ENCODE peak calls at places on chromosomes 4 and X, in six cellular contexts. L, E, H, Z, Q and R are unnamed samples.

GRCh38 chrX:52217494-52218160 is 32.9 kb downstream of the MAGED4 start:
- DNase-seq in Z (no peak), H (no peak), E (peak), Q (no peak), L (no peak), R (no peak)

GRCh38 chr4:73419106-73420038 is 15.3 kb downstream of the ALB start:
- DNase-seq in E (no peak), Z (no peak), Q (no peak), L (no peak), H (no peak), R (no peak)

GRCh38 chrX:152619897-152620296 is 17.8 kb upstream of the GABRQ start:
- DNase-seq in Q (no peak), E (no peak), Z (peak), L (no peak), H (no peak), R (no peak)

GRCh38 chrX:140836874-140837273 is 127.3 kb downstream of the LINC00632 start:
- DNase-seq in E (no peak), L (no peak), Q (no peak), H (no peak), Z (no peak), R (no peak)

GRCh38 chr4:124953059-124953850 is 240.7 kb upstream of the ANKRD50 start:
- DNase-seq in Q (no peak), H (peak), Z (peak), E (no peak), L (peak), R (no peak)

GRCh38 chr4:183098080-183098722 is 856 bp upstream of the WWC2 start:
- DNase-seq in H (no peak), E (peak), Q (no peak), Z (peak), L (peak), R (no peak)

GRCh38 chr4:87353592-87353991 is 30.9 kb upstream of the HSD17B13 start:
- DNase-seq in Z (peak), H (peak), L (peak), E (peak), Q (peak), R (no peak)

GRCh38 chrX:85365370-85365995 is 14.0 kb downstream of the POF1B start:
- DNase-seq in H (no peak), Z (no peak), Q (no peak), L (no peak), E (peak), R (no peak)

GRCh38 chr4:74283614-74284013 is 24.7 kb upstream of the EPGN start:
- DNase-seq in E (no peak), L (peak), Q (peak), H (peak), Z (peak), R (peak)

GRCh38 chrX:136147320-136147901 is at the start of gene FHL1:
- DNase-seq in H (no peak), L (peak), E (peak), Q (no peak), Z (peak), R (no peak)

GRCh38 chrX:129808829-129809745 is 29.3 kb downstream of the SASH3 start:
- DNase-seq in E (no peak), Q (no peak), Z (peak), H (no peak), L (no peak), R (no peak)

GRCh38 chr4:110869862-110870577 is 247.1 kb upstream of the PITX2 start:
- DNase-seq in Z (no peak), E (no peak), L (no peak), H (no peak), Q (peak), R (no peak)

GRCh38 chrX:120419465-120419864 is 49.6 kb downstream of the LAMP2 start:
- DNase-seq in E (no peak), H (no peak), L (no peak), Q (no peak), Z (no peak), R (no peak)

GRCh38 chr4:139961344-139961948 is 192.5 kb downstream of the MAML3 start:
- DNase-seq in L (no peak), Z (no peak), Q (no peak), E (no peak), H (no peak), R (no peak)

GRCh38 chr4:165631208-165631894 is 241.7 kb upstream of the TLL1 start:
- DNase-seq in L (no peak), Z (peak), E (no peak), H (peak), Q (no peak), R (peak)

GRCh38 chr4:15035152-15035551 is 32.9 kb downstream of the CPEB2 start:
- DNase-seq in E (no peak), Q (no peak), Z (peak), H (peak), L (no peak), R (no peak)

GRCh38 chrX:110847334-110847733 is 51.7 kb upstream of the CHRDL1 start:
- DNase-seq in E (peak), L (peak), Z (peak), Q (peak), H (peak), R (peak)

GRCh38 chrX:123927845-123928244 is 33.7 kb upstream of the STAG2 start:
- DNase-seq in Q (no peak), Z (no peak), E (no peak), L (no peak), H (no peak), R (no peak)

GRCh38 chr4:182928061-182928460 is 10.9 kb upstream of the DCTD start:
- DNase-seq in E (peak), L (no peak), Z (no peak), H (no peak), Q (no peak), R (no peak)

GRCh38 chr4:26055855-26056254 is 141.8 kb downstream of the SMIM20 start:
- DNase-seq in L (peak), Z (no peak), E (no peak), Q (no peak), H (no peak), R (no peak)

GRCh38 chrX:53251307-53251706 is 26.3 kb upstream of the KDM5C start:
- DNase-seq in E (peak), L (no peak), H (no peak), Q (no peak), Z (peak), R (no peak)

GRCh38 chrX:8748855-8749254 is 16.9 kb upstream of the ANOS1 start:
- DNase-seq in L (peak), Q (no peak), E (peak), H (peak), Z (peak), R (no peak)

GRCh38 chr4:3254302-3255131 is 5.6 kb downstream of the MSANTD1 start:
- DNase-seq in Z (no peak), Q (no peak), E (peak), L (no peak), H (no peak), R (no peak)

GRCh38 chrX:130825509-130825908 is 77.5 kb downstream of the ENOX2 start:
- DNase-seq in E (no peak), L (no peak), Q (no peak), H (no peak), Z (no peak), R (no peak)

GRCh38 chr4:101205878-101206277 is 141.4 kb downstream of the PPP3CA start:
- DNase-seq in H (peak), Z (peak), Q (no peak), E (no peak), L (peak), R (no peak)

GRCh38 chr4:164790249-164790648 is 36.3 kb downstream of the SMIM31 start:
- DNase-seq in H (no peak), E (no peak), Z (no peak), L (no peak), Q (no peak), R (no peak)

GRCh38 chr4:75321484-75321883 is 192.7 kb downstream of the RCHY1 start:
- DNase-seq in L (peak), E (no peak), H (no peak), Q (no peak), Z (no peak), R (no peak)

GRCh38 chr4:29375716-29376115 is 1344.5 kb upstream of the PCDH7 start:
- DNase-seq in E (peak), H (no peak), Z (no peak), Q (no peak), L (no peak), R (no peak)

GRCh38 chr4:71441186-71442169 is 102.7 kb downstream of the SLC4A4 start:
- DNase-seq in Z (peak), L (peak), E (no peak), Q (no peak), H (peak), R (no peak)

GRCh38 chr4:38747629-38748028 is 35.2 kb downstream of the TLR10 start:
- DNase-seq in E (no peak), Z (no peak), Q (no peak), H (no peak), L (no peak), R (no peak)

GRCh38 chr4:38751341-38752043 is 31.3 kb downstream of the TLR10 start:
- DNase-seq in L (no peak), Z (no peak), Q (no peak), E (no peak), H (no peak), R (no peak)

GRCh38 chr4:38757945-38758344 is 24.8 kb downstream of the TLR10 start:
- DNase-seq in L (peak), Z (no peak), E (peak), H (no peak), Q (peak), R (no peak)

GRCh38 chr4:38752393-38752961 is 30.3 kb downstream of the TLR10 start:
- DNase-seq in Z (peak), L (no peak), E (peak), Q (no peak), H (peak), R (no peak)

GRCh38 chr4:38753021-38753806 is 29.6 kb downstream of the TLR10 start:
- DNase-seq in L (no peak), H (peak), Z (peak), Q (peak), E (peak), R (no peak)
- TF ChIP-seq CTCF in L (no peak), H (no peak), Z (no peak), Q (no peak), E (no peak), R (no peak)

DNA sequence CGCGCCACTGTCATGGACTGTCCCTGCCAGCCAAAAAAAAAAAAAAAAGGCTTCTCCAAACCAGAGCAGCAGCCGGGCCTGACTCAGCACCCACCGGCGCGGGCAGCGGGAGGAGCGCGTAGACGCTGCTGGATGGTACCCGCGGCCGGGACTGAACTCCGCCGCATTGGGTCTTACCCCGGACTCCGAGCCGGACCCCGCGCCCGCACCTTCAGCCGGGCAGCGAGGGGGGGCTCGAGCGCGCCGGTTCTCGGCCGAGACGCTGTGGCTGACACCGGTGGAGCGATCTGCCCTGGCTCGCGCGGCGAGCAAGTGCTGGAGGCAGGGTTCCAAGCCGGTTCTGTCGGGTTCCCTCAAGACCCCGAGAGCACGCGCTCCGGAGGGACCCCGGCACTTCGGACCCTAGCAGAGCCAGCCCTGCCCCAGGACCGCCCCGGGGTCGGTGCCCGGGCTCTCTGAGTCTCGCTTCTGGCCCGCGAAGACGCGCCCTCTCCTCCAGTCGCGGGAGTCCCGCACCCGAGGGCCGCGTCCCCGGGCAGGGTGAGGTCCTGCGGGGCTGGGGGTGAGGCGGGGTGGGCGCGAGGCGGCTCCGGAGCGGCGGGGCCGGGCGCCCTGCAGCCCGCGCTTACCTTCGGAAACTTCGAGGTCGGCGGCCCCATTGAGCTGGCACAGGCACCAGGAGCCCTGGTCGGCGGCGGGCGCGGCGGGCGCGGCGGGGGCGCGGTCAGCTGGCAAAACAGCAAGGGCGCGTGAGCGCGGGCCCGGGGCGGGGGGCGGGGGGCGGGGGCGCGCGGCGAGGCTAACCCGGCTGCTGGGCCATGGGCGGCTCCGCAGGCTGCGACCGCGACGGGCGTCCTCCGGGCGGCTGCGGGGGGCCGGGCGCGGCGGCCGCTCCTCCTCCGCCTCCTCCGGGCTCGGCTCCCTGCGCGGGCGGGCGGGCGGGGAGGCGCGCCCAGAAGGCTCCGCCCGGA is 11.8 kb upstream of the MAN2B2 start:
- DNase-seq in Z (peak), H (peak), E (peak), Q (no peak), L (peak), R (no peak)
- TF ChIP-seq EZH2 in Z (peak), H (no peak), E (peak), Q (no peak), L (peak), R (peak)

GRCh38 chrX:46935295-46935694 is 23.1 kb downstream of the JADE3 start:
- DNase-seq in L (no peak), Q (no peak), Z (no peak), H (no peak), E (no peak), R (no peak)
- H3K9ac ChIP-seq in L (no peak), Q (no peak), Z (no peak), H (no peak), E (no peak), R (no peak)

GRCh38 chr4:41934813-41935651 is at the start of gene TMEM33:
- DNase-seq in Q (peak), Z (peak), H (peak), E (peak), L (peak), R (peak)
- TF ChIP-seq CTCF in Q (no peak), Z (peak), H (peak), E (peak), L (no peak), R (no peak)

GRCh38 chr4:48483006-48483776 is at the start of gene SLC10A4:
- DNase-seq in E (peak), Z (no peak), Q (no peak), L (no peak), H (no peak), R (no peak)
- TF ChIP-seq EZH2 in E (no peak), Z (peak), Q (no peak), L (no peak), H (no peak), R (peak)

GRCh38 chr4:54091637-54092404 is 8.1 kb upstream of the GSX2 start:
- DNase-seq in Q (no peak), L (peak), Z (peak), H (peak), E (peak), R (peak)
- H3K9ac ChIP-seq in Q (peak), L (peak), Z (peak), H (peak), E (no peak), R (peak)

GRCh38 chrX:96126182-96126581 is 558.5 kb upstream of the DIAPH2 start:
- DNase-seq in Z (no peak), H (no peak), Q (no peak), L (peak), E (no peak), R (no peak)
- TF ChIP-seq CTCF in Z (peak), H (peak), Q (no peak), L (peak), E (peak), R (no peak)